ENCODE peak calls at places on chromosomes 3 and 15, in six cellular contexts. E is GM10248, T is mesothelial cell of epicardium, I is body of pancreas, J is transverse colon, W is GM23338. Z is an unnamed sample.

GRCh38 chr3:69197922-69198540 is 75.6 kb upstream of the LMOD3 start:
- DNase-seq in W (no peak), E (no peak), T (no peak), J (peak; percentile 22), I (no peak), Z (no peak)

GRCh38 chr3:86969500-86970189 is 21.3 kb downstream of the VGLL3 start:
- DNase-seq in J (no peak), I (no peak), T (no peak), E (peak; percentile 54), W (peak; percentile 84), Z (peak; percentile 79)

GRCh38 chr3:53938645-53939044 is 47.0 kb upstream of the SELENOK start:
- DNase-seq in I (peak; percentile 48), W (peak; percentile 84), T (no peak), E (peak; percentile 56), J (peak; percentile 19), Z (peak; percentile 24)

GRCh38 chr3:186888569-186888968 is 41.8 kb upstream of the ST6GAL1 start:
- DNase-seq in I (no peak), T (no peak), E (no peak), J (no peak), W (peak; percentile 30), Z (no peak)

GRCh38 chr3:152684279-152684678 is 150.7 kb upstream of the P2RY1 start:
- DNase-seq in W (no peak), T (no peak), E (no peak), I (no peak), J (no peak), Z (no peak)

GRCh38 chr15:52103217-52104207 is 9.1 kb downstream of the BCL2L10 start:
- DNase-seq in W (no peak), E (peak; percentile 77), I (peak; percentile 65), J (peak; percentile 47), T (no peak), Z (peak; percentile 94)

GRCh38 chr3:145692751-145693150 is 468.2 kb downstream of the PLOD2 start:
- DNase-seq in W (no peak), T (no peak), E (no peak), I (no peak), J (no peak), Z (no peak)

GRCh38 chr3:25713316-25713967 is 48.7 kb upstream of the TOP2B start:
- DNase-seq in E (no peak), J (no peak), I (no peak), T (no peak), W (no peak), Z (peak; percentile 39)

GRCh38 chr15:29070471-29071192 is 184.9 kb downstream of the APBA2 start:
- DNase-seq in E (no peak), I (no peak), W (no peak), J (no peak), T (no peak), Z (no peak)

GRCh38 chr3:62496509-62496908 is 123.2 kb upstream of the FEZF2 start:
- DNase-seq in I (no peak), J (no peak), E (no peak), T (no peak), W (no peak), Z (no peak)

GRCh38 chr3:65604863-65605526 is 433.7 kb downstream of the MAGI1 start:
- DNase-seq in E (no peak), J (no peak), W (no peak), I (no peak), T (no peak), Z (peak; percentile 26)

GRCh38 chr15:31550211-31550848 is 223.7 kb downstream of the KLF13 start:
- DNase-seq in J (no peak), W (no peak), I (no peak), E (no peak), T (no peak), Z (no peak)

GRCh38 chr3:59235221-59236012 is 185.6 kb upstream of the CFAP20DC start:
- DNase-seq in E (peak; percentile 41), J (no peak), T (no peak), I (no peak), W (no peak), Z (no peak)

GRCh38 chr3:135034291-135034768 is 239.3 kb downstream of the EPHB1 start:
- DNase-seq in I (no peak), J (no peak), E (no peak), W (no peak), T (no peak), Z (no peak)

GRCh38 chr15:64633332-64633731 is 142.1 kb downstream of the RBPMS2 start:
- DNase-seq in I (no peak), E (no peak), W (no peak), J (no peak), T (no peak), Z (no peak)

GRCh38 chr3:174242311-174243041 is 616.7 kb upstream of the NAALADL2 start:
- DNase-seq in E (no peak), W (no peak), I (no peak), J (no peak), T (no peak), Z (no peak)

GRCh38 chr3:34382859-34383258 is 584.4 kb downstream of the PDCD6IP start:
- DNase-seq in T (no peak), E (no peak), J (no peak), I (peak; percentile 20), W (no peak), Z (no peak)

GRCh38 chr3:155217591-155217990 is 75.9 kb downstream of the STRIT1 start:
- DNase-seq in T (no peak), W (no peak), J (no peak), I (no peak), E (no peak), Z (peak; percentile 79)

GRCh38 chr15:80970018-80970657 is 19.5 kb downstream of the MESD start:
- DNase-seq in J (peak; percentile 58), W (peak; percentile 86), I (peak; percentile 49), T (peak; percentile 36), E (peak; percentile 56), Z (peak; percentile 87)

GRCh38 chr3:184016820-184017671 is 638 bp downstream of the ABCC5 start:
- DNase-seq in I (peak; percentile 61), J (peak; percentile 73), E (peak; percentile 87), T (peak; percentile 48), W (peak; percentile 70), Z (peak; percentile 86)

GRCh38 chr3:128392021-128392420 is 74.7 kb downstream of the DNAJB8 start:
- DNase-seq in I (no peak), W (no peak), T (no peak), E (no peak), J (no peak), Z (no peak)

GRCh38 chr3:78148986-78149717 is 1109.3 kb downstream of the ROBO2 start:
- DNase-seq in J (no peak), I (no peak), E (no peak), W (no peak), T (no peak), Z (no peak)

GRCh38 chr15:40291088-40291574 is 8.3 kb upstream of the ANKRD63 start:
- DNase-seq in I (peak; percentile 67), T (no peak), E (no peak), J (peak; percentile 68), W (peak; percentile 85), Z (peak; percentile 85)

GRCh38 chr3:170730071-170730812 is 139.8 kb downstream of the RPL22L1 start:
- DNase-seq in I (no peak), T (no peak), W (no peak), J (no peak), E (no peak), Z (no peak)

GRCh38 chr3:114899186-114899931 is 247.7 kb downstream of the ZBTB20 start:
- DNase-seq in E (no peak), J (peak; percentile 13), T (no peak), I (peak; percentile 81), W (peak; percentile 16), Z (no peak)

GRCh38 chr3:194584866-194585265 is 48.4 kb downstream of the TMEM44 start:
- DNase-seq in W (no peak), E (no peak), I (no peak), T (no peak), J (no peak), Z (peak; percentile 49)

GRCh38 chr3:632571-633170 is 436.1 kb downstream of the CHL1 start:
- DNase-seq in I (peak; percentile 47), E (peak; percentile 19), J (peak; percentile 29), W (peak; percentile 70), T (no peak), Z (peak; percentile 19)

GRCh38 chr3:42700366-42701288 is 2.0 kb downstream of the HHATL start:
- DNase-seq in W (no peak), T (peak; percentile 16), J (no peak), E (no peak), I (no peak), Z (no peak)

DNA sequence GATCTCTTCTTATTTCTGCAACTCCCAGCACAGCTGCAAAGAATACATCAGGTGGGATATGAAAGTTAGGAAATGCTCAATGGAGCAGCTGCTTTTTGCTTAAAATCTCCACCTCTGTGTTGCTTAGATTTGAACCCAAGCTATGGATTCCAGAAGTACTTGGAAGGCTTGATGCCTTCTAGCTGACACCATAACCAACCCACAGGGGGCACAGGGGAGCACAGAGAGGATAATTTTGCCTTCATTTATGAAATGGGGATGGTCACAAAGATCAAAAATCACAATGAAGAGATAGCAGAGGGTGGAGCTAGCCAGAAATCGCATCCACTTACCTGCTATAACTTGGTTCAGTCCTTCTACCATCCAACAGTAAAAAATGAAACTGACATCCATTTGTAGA is 75.7 kb downstream of the DUT start:
- DNase-seq in W (peak; percentile 45), J (no peak), I (no peak), T (no peak), E (no peak), Z (no peak)
- TF ChIP-seq CTCF in W (peak; percentile 60), J (no peak), I (no peak), T (no peak), E (no peak), Z (peak; percentile 22)

GRCh38 chr15:99504823-99505551 is 60.8 kb upstream of the MEF2A start:
- DNase-seq in J (no peak), I (no peak), T (no peak), E (peak; percentile 49), W (peak; percentile 12), Z (peak; percentile 59)
- TF ChIP-seq CTCF in J (no peak), I (no peak), T (no peak), E (peak; percentile 32), W (no peak), Z (no peak)

DNA sequence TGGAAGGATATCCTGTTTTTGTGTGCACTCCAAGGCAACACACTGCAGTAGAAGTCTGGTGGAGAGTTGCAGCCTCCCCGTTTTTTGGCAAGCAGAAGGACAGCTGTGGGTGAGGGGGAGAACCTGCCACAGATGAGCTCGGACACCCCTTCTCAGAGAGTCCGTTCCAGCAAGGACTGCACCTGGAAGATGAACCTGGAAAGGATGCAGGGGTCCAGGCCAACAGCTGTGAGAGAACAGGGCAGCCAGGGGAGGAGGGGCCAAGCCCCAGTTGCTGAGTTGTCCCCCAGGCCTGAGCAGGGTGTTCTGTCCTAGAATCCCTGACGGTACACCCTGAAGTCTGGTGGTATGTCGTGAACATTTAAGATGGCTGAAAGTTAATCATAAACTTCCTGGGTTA is 30.2 kb downstream of the ZXDC start:
- DNase-seq in T (no peak), W (no peak), J (no peak), I (no peak), E (no peak), Z (no peak)
- TF ChIP-seq CTCF in T (no peak), W (no peak), J (no peak), I (no peak), E (no peak), Z (no peak)

DNA sequence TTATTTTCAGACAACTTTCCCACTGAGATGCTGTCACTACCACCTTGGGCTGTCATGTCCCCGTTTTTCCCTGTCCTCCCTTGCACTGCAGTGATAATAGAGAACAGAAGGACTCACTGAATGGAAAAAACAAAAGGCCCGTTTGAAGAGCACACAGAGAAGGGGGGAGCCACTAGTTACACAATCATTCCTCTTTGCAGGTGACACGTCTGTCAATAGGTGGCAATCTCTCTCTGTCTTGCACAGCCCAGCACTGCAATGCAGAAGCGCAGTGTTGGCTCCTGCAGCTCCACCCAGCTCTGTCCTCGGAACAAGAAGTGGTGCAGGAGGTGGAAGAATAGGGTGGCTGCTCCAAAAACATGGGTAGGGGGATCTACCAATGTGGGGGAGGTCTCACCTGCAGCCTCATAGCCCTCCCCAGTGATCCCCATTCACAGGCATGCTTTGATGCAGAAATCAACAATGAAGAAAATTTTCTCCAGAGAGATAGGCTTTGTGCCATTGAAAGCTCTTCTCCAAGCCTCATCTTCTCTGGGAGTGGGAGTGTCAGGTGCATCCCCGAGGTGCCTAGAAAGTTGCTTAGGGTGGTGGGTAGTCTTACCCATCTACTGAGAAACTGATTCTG is 31.8 kb downstream of the FSTL1 start:
- DNase-seq in T (no peak), J (peak; percentile 63), I (peak; percentile 61), W (peak; percentile 79), E (peak; percentile 55), Z (no peak)
- TF ChIP-seq CTCF in T (no peak), J (peak; percentile 46), I (peak; percentile 61), W (peak; percentile 65), E (peak; percentile 80), Z (peak; percentile 11)

Z was measured in foreskin fibroblast.